ENCODE peak calls at places on chromosomes 4 and X, in nine cellular contexts. One of them, this sample, is unnamed.

GRCh38 chrX:113058634-113059033 is 218.0 kb upstream of the AMOT start:
- DNase-seq in Peyer's patch: no peak
- DNase-seq in AG04450: no peak
- DNase-seq in SK-N-SH: no peak
- DNase-seq in esophagus squamous epithelium: no peak
- DNase-seq in foreskin keratinocyte: no peak
- DNase-seq in IMR-90: no peak
- DNase-seq in tibial nerve: no peak
- DNase-seq in heart right ventricle: no peak
- DNase-seq in this sample: no peak

GRCh38 chrX:1421433-1422134 is 29.7 kb upstream of the SLC25A6 start:
- DNase-seq in Peyer's patch: no peak
- DNase-seq in AG04450: no peak
- DNase-seq in SK-N-SH: no peak
- DNase-seq in esophagus squamous epithelium: no peak
- DNase-seq in foreskin keratinocyte: no peak
- DNase-seq in IMR-90: no peak
- DNase-seq in tibial nerve: no peak
- DNase-seq in heart right ventricle: no peak
- DNase-seq in this sample: no peak

GRCh38 chrX:18348047-18348446 is 6.4 kb downstream of the SCML2 start:
- DNase-seq in Peyer's patch: no peak
- DNase-seq in AG04450: no peak
- DNase-seq in SK-N-SH: no peak
- DNase-seq in esophagus squamous epithelium: no peak
- DNase-seq in foreskin keratinocyte: no peak
- DNase-seq in IMR-90: no peak
- DNase-seq in tibial nerve: no peak
- DNase-seq in heart right ventricle: no peak
- DNase-seq in this sample: no peak

GRCh38 chr4:24476209-24476781 is 108.1 kb downstream of the DHX15 start:
- DNase-seq in Peyer's patch: no peak
- DNase-seq in AG04450: no peak
- DNase-seq in SK-N-SH: peak
- DNase-seq in esophagus squamous epithelium: no peak
- DNase-seq in foreskin keratinocyte: no peak
- DNase-seq in IMR-90: peak
- DNase-seq in tibial nerve: no peak
- DNase-seq in heart right ventricle: no peak
- DNase-seq in this sample: peak

GRCh38 chr4:41882622-41883347 is 52.4 kb upstream of the TMEM33 start:
- DNase-seq in Peyer's patch: no peak
- DNase-seq in AG04450: no peak
- DNase-seq in SK-N-SH: peak
- DNase-seq in esophagus squamous epithelium: no peak
- DNase-seq in foreskin keratinocyte: no peak
- DNase-seq in IMR-90: peak
- DNase-seq in tibial nerve: peak
- DNase-seq in heart right ventricle: peak
- DNase-seq in this sample: peak

GRCh38 chr4:72319596-72319995 is 249.4 kb downstream of the ADAMTS3 start:
- DNase-seq in Peyer's patch: no peak
- DNase-seq in AG04450: peak
- DNase-seq in SK-N-SH: no peak
- DNase-seq in esophagus squamous epithelium: no peak
- DNase-seq in foreskin keratinocyte: peak
- DNase-seq in IMR-90: peak
- DNase-seq in tibial nerve: no peak
- DNase-seq in heart right ventricle: no peak
- DNase-seq in this sample: peak

GRCh38 chr4:150888217-150888616 is 126.9 kb downstream of the LRBA start:
- DNase-seq in Peyer's patch: no peak
- DNase-seq in AG04450: no peak
- DNase-seq in SK-N-SH: no peak
- DNase-seq in esophagus squamous epithelium: no peak
- DNase-seq in foreskin keratinocyte: no peak
- DNase-seq in IMR-90: no peak
- DNase-seq in tibial nerve: no peak
- DNase-seq in heart right ventricle: no peak
- DNase-seq in this sample: no peak

GRCh38 chrX:20593402-20593801 is 326.7 kb upstream of the RPS6KA3 start:
- DNase-seq in Peyer's patch: no peak
- DNase-seq in AG04450: no peak
- DNase-seq in SK-N-SH: no peak
- DNase-seq in esophagus squamous epithelium: no peak
- DNase-seq in foreskin keratinocyte: no peak
- DNase-seq in IMR-90: no peak
- DNase-seq in tibial nerve: no peak
- DNase-seq in heart right ventricle: no peak
- DNase-seq in this sample: no peak

GRCh38 chr4:100360211-100360610 is 157.6 kb downstream of the EMCN start:
- DNase-seq in Peyer's patch: no peak
- DNase-seq in AG04450: no peak
- DNase-seq in SK-N-SH: no peak
- DNase-seq in esophagus squamous epithelium: no peak
- DNase-seq in foreskin keratinocyte: no peak
- DNase-seq in IMR-90: no peak
- DNase-seq in tibial nerve: no peak
- DNase-seq in heart right ventricle: no peak
- DNase-seq in this sample: no peak

GRCh38 chrX:153055827-153056748 is at the start of gene PNMA3:
- DNase-seq in Peyer's patch: no peak
- DNase-seq in AG04450: no peak
- DNase-seq in SK-N-SH: peak
- DNase-seq in esophagus squamous epithelium: no peak
- DNase-seq in foreskin keratinocyte: no peak
- DNase-seq in IMR-90: no peak
- DNase-seq in tibial nerve: no peak
- DNase-seq in heart right ventricle: no peak
- DNase-seq in this sample: no peak

GRCh38 chr4:69984030-69984443 is 11.7 kb upstream of the STATH start:
- DNase-seq in Peyer's patch: no peak
- DNase-seq in AG04450: no peak
- DNase-seq in SK-N-SH: no peak
- DNase-seq in esophagus squamous epithelium: no peak
- DNase-seq in foreskin keratinocyte: peak
- DNase-seq in IMR-90: no peak
- DNase-seq in tibial nerve: no peak
- DNase-seq in heart right ventricle: no peak
- DNase-seq in this sample: peak

GRCh38 chr4:176927664-176928063 is 134.9 kb upstream of the VEGFC start:
- DNase-seq in Peyer's patch: no peak
- DNase-seq in AG04450: peak
- DNase-seq in SK-N-SH: no peak
- DNase-seq in esophagus squamous epithelium: no peak
- DNase-seq in foreskin keratinocyte: peak
- DNase-seq in IMR-90: peak
- DNase-seq in tibial nerve: no peak
- DNase-seq in heart right ventricle: no peak
- DNase-seq in this sample: peak

GRCh38 chrX:17529349-17529748 is 154.3 kb downstream of the NHS start:
- DNase-seq in Peyer's patch: no peak
- DNase-seq in AG04450: no peak
- DNase-seq in SK-N-SH: no peak
- DNase-seq in esophagus squamous epithelium: no peak
- DNase-seq in foreskin keratinocyte: no peak
- DNase-seq in IMR-90: no peak
- DNase-seq in tibial nerve: no peak
- DNase-seq in heart right ventricle: no peak
- DNase-seq in this sample: no peak

GRCh38 chr4:100348472-100348871 is 158.2 kb upstream of the DDIT4L start:
- DNase-seq in Peyer's patch: no peak
- DNase-seq in AG04450: no peak
- DNase-seq in SK-N-SH: no peak
- DNase-seq in esophagus squamous epithelium: no peak
- DNase-seq in foreskin keratinocyte: peak
- DNase-seq in IMR-90: peak
- DNase-seq in tibial nerve: no peak
- DNase-seq in heart right ventricle: no peak
- DNase-seq in this sample: peak

GRCh38 chr4:184529283-184529682 is 54.9 kb upstream of the IRF2 start:
- DNase-seq in Peyer's patch: no peak
- DNase-seq in AG04450: no peak
- DNase-seq in SK-N-SH: no peak
- DNase-seq in esophagus squamous epithelium: no peak
- DNase-seq in foreskin keratinocyte: peak
- DNase-seq in IMR-90: no peak
- DNase-seq in tibial nerve: no peak
- DNase-seq in heart right ventricle: no peak
- DNase-seq in this sample: peak

GRCh38 chr4:6241062-6241845 is 28.4 kb upstream of the WFS1 start:
- DNase-seq in Peyer's patch: no peak
- DNase-seq in AG04450: no peak
- DNase-seq in SK-N-SH: no peak
- DNase-seq in esophagus squamous epithelium: no peak
- DNase-seq in foreskin keratinocyte: no peak
- DNase-seq in IMR-90: no peak
- DNase-seq in tibial nerve: no peak
- DNase-seq in heart right ventricle: no peak
- DNase-seq in this sample: no peak

GRCh38 chrX:54494970-54495813 is 842 bp downstream of the FGD1 start:
- DNase-seq in Peyer's patch: no peak
- DNase-seq in AG04450: no peak
- DNase-seq in SK-N-SH: peak
- DNase-seq in esophagus squamous epithelium: no peak
- DNase-seq in foreskin keratinocyte: no peak
- DNase-seq in IMR-90: peak
- DNase-seq in tibial nerve: no peak
- DNase-seq in heart right ventricle: peak
- DNase-seq in this sample: peak

GRCh38 chrX:69161786-69162349 is 3.4 kb downstream of the PJA1 start:
- DNase-seq in Peyer's patch: no peak
- DNase-seq in AG04450: no peak
- DNase-seq in SK-N-SH: no peak
- DNase-seq in esophagus squamous epithelium: no peak
- DNase-seq in foreskin keratinocyte: no peak
- DNase-seq in IMR-90: no peak
- DNase-seq in tibial nerve: no peak
- DNase-seq in heart right ventricle: no peak
- DNase-seq in this sample: no peak

GRCh38 chrX:150607200-150607599 is 38.8 kb downstream of the MTM1 start:
- DNase-seq in Peyer's patch: no peak
- DNase-seq in AG04450: no peak
- DNase-seq in SK-N-SH: no peak
- DNase-seq in esophagus squamous epithelium: no peak
- DNase-seq in foreskin keratinocyte: no peak
- DNase-seq in IMR-90: no peak
- DNase-seq in tibial nerve: no peak
- DNase-seq in heart right ventricle: no peak
- DNase-seq in this sample: no peak

GRCh38 chrX:2325076-2325784 is 175.5 kb downstream of the DHRSX start:
- DNase-seq in Peyer's patch: peak
- DNase-seq in AG04450: peak
- DNase-seq in SK-N-SH: peak
- DNase-seq in esophagus squamous epithelium: no peak
- DNase-seq in foreskin keratinocyte: no peak
- DNase-seq in IMR-90: peak
- DNase-seq in tibial nerve: no peak
- DNase-seq in heart right ventricle: peak
- DNase-seq in this sample: no peak

GRCh38 chr4:184845367-184846011 is 19.7 kb upstream of the ACSL1 start:
- DNase-seq in Peyer's patch: no peak
- DNase-seq in AG04450: peak
- DNase-seq in SK-N-SH: no peak
- DNase-seq in esophagus squamous epithelium: no peak
- DNase-seq in foreskin keratinocyte: peak
- DNase-seq in IMR-90: peak
- DNase-seq in tibial nerve: no peak
- DNase-seq in heart right ventricle: no peak
- DNase-seq in this sample: peak

GRCh38 chr4:86935833-86936721 is 1.3 kb downstream of the AFF1 start:
- DNase-seq in Peyer's patch: peak
- DNase-seq in AG04450: no peak
- DNase-seq in SK-N-SH: no peak
- DNase-seq in esophagus squamous epithelium: no peak
- DNase-seq in foreskin keratinocyte: peak
- DNase-seq in IMR-90: peak
- DNase-seq in tibial nerve: peak
- DNase-seq in heart right ventricle: peak
- DNase-seq in this sample: peak
- H3K27ac ChIP-seq in Peyer's patch: peak
- H3K27ac ChIP-seq in AG04450: peak
- H3K27ac ChIP-seq in SK-N-SH: peak
- H3K27ac ChIP-seq in esophagus squamous epithelium: peak
- H3K27ac ChIP-seq in foreskin keratinocyte: peak
- H3K27ac ChIP-seq in IMR-90: peak
- H3K27ac ChIP-seq in tibial nerve: peak
- H3K27ac ChIP-seq in heart right ventricle: peak
- H3K27ac ChIP-seq in this sample: peak

GRCh38 chr4:48779095-48779997 is 733 bp downstream of the FRYL start:
- DNase-seq in Peyer's patch: peak
- DNase-seq in AG04450: no peak
- DNase-seq in SK-N-SH: peak
- DNase-seq in esophagus squamous epithelium: peak
- DNase-seq in foreskin keratinocyte: no peak
- DNase-seq in IMR-90: peak
- DNase-seq in tibial nerve: peak
- DNase-seq in heart right ventricle: peak
- DNase-seq in this sample: peak
- TF ChIP-seq CTCF in Peyer's patch: peak
- TF ChIP-seq CTCF in AG04450: no peak
- TF ChIP-seq CTCF in SK-N-SH: no peak
- TF ChIP-seq CTCF in esophagus squamous epithelium: no peak
- TF ChIP-seq CTCF in foreskin keratinocyte: peak
- TF ChIP-seq CTCF in IMR-90: peak
- TF ChIP-seq CTCF in tibial nerve: no peak
- TF ChIP-seq CTCF in heart right ventricle: no peak
- TF ChIP-seq CTCF in this sample: peak

GRCh38 chrX:74906427-74906826 is 18.8 kb downstream of the NEXMIF start:
- DNase-seq in Peyer's patch: no peak
- DNase-seq in AG04450: no peak
- DNase-seq in SK-N-SH: no peak
- DNase-seq in esophagus squamous epithelium: no peak
- DNase-seq in foreskin keratinocyte: no peak
- DNase-seq in IMR-90: no peak
- DNase-seq in tibial nerve: no peak
- DNase-seq in heart right ventricle: no peak
- DNase-seq in this sample: no peak
- H3K27ac ChIP-seq in Peyer's patch: no peak
- H3K27ac ChIP-seq in AG04450: no peak
- H3K27ac ChIP-seq in SK-N-SH: no peak
- H3K27ac ChIP-seq in esophagus squamous epithelium: no peak
- H3K27ac ChIP-seq in foreskin keratinocyte: no peak
- H3K27ac ChIP-seq in IMR-90: no peak
- H3K27ac ChIP-seq in tibial nerve: no peak
- H3K27ac ChIP-seq in heart right ventricle: no peak
- H3K27ac ChIP-seq in this sample: no peak

DNA sequence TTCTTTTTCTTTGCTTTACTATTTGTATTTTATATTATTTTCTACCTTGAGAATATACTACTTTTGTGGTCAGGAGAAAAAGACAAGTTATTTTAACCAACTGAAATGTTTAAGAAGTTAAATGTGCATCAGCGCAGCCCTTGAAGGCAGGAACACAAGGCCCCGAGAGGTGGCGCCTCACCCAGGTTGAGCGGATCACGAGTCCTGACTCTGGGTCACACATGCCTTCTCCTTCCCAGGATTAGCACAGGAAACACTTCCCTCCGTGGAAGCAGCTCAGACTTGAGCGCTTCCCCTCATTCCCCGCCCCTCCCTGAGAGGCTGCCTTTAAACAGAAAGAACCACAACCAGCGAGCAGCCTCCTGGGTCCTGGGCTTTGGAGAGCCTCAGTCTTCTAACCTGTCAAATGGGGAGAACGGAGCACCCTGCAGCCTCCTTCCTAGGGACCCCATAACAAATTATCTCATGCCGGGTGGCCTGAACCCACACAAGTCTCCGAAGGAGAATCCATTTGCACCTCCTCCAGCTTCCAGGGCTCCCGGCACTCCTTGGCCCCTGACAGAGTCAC is 217.6 kb downstream of the AFAP1 start:
- DNase-seq in Peyer's patch: no peak
- DNase-seq in AG04450: no peak
- DNase-seq in SK-N-SH: no peak
- DNase-seq in esophagus squamous epithelium: no peak
- DNase-seq in foreskin keratinocyte: no peak
- DNase-seq in IMR-90: no peak
- DNase-seq in tibial nerve: no peak
- DNase-seq in heart right ventricle: no peak
- DNase-seq in this sample: no peak
- TF ChIP-seq CTCF in Peyer's patch: no peak
- TF ChIP-seq CTCF in AG04450: peak
- TF ChIP-seq CTCF in SK-N-SH: peak
- TF ChIP-seq CTCF in esophagus squamous epithelium: no peak
- TF ChIP-seq CTCF in foreskin keratinocyte: no peak
- TF ChIP-seq CTCF in IMR-90: peak
- TF ChIP-seq CTCF in tibial nerve: no peak
- TF ChIP-seq CTCF in heart right ventricle: no peak
- TF ChIP-seq CTCF in this sample: no peak